ENCODE peak calls at places on chromosomes 16 and 17, in six cellular contexts. X, R, K, T, J and O are unnamed samples.

GRCh38 chr16:25256821-25257503 is 683 bp downstream of the ZKSCAN2 start:
- DNase-seq in R (no peak), X (peak), T (no peak), J (no peak), K (no peak), O (no peak)

GRCh38 chr16:68421076-68421475 is 27.2 kb downstream of the SMPD3 start:
- DNase-seq in K (no peak), X (no peak), J (no peak), R (no peak), T (no peak), O (peak)

GRCh38 chr16:88764913-88765349 is 20.1 kb downstream of the PIEZO1 start:
- DNase-seq in R (no peak), T (no peak), J (no peak), X (no peak), K (peak), O (no peak)

GRCh38 chr17:45382226-45382625 is 50.4 kb downstream of the ARHGAP27 start:
- DNase-seq in K (no peak), T (no peak), X (no peak), J (no peak), R (no peak), O (no peak)

GRCh38 chr17:78995022-78995760 is 14.4 kb downstream of the CANT1 start:
- DNase-seq in K (no peak), T (no peak), J (peak), X (no peak), R (no peak), O (no peak)

GRCh38 chr16:80175011-80175410 is 365.8 kb upstream of the DYNLRB2 start:
- DNase-seq in K (no peak), T (no peak), X (no peak), J (no peak), R (no peak), O (no peak)

GRCh38 chr16:74659041-74659440 is 7.6 kb downstream of the RFWD3 start:
- DNase-seq in R (no peak), T (no peak), J (no peak), K (no peak), X (no peak), O (no peak)

GRCh38 chr16:55846598-55847346 is 13.9 kb upstream of the CES1 start:
- DNase-seq in J (no peak), K (no peak), X (no peak), T (no peak), R (no peak), O (no peak)

GRCh38 chr16:10889880-10890279 is 12.9 kb downstream of the CIITA start:
- DNase-seq in T (no peak), K (no peak), J (no peak), X (no peak), R (no peak), O (no peak)

GRCh38 chr16:2724088-2724676 is 4.2 kb upstream of the PRSS27 start:
- DNase-seq in J (no peak), K (no peak), R (no peak), X (no peak), T (no peak), O (no peak)

GRCh38 chr16:11691235-11691634 is 23.0 kb downstream of the SNN start:
- DNase-seq in R (no peak), J (no peak), T (no peak), X (no peak), K (no peak), O (no peak)

GRCh38 chr16:66379571-66379941 is 13.1 kb downstream of the CDH5 start:
- DNase-seq in X (no peak), J (no peak), T (no peak), R (no peak), K (no peak), O (no peak)

GRCh38 chr17:185445-186138 is 4.1 kb upstream of the DOC2B start:
- DNase-seq in J (no peak), T (no peak), K (no peak), R (no peak), X (no peak), O (no peak)

GRCh38 chr16:69428652-69429051 is 4.2 kb downstream of the CYB5B start:
- DNase-seq in T (no peak), R (no peak), K (no peak), J (no peak), X (no peak), O (no peak)
- TF ChIP-seq CTCF in T (no peak), R (no peak), K (no peak), J (no peak), X (no peak), O (no peak)

GRCh38 chr16:47323241-47323640 is 137.6 kb downstream of the ITFG1 start:
- DNase-seq in X (no peak), T (no peak), J (no peak), R (no peak), K (no peak), O (no peak)
- TF ChIP-seq CTCF in X (no peak), T (no peak), J (no peak), R (no peak), K (no peak), O (no peak)

GRCh38 chr17:3921853-3922319 is 5.6 kb upstream of the P2RX1 start:
- DNase-seq in X (no peak), J (no peak), T (no peak), K (no peak), R (no peak), O (no peak)
- TF ChIP-seq CTCF in X (no peak), J (no peak), T (no peak), K (no peak), R (no peak), O (no peak)

DNA sequence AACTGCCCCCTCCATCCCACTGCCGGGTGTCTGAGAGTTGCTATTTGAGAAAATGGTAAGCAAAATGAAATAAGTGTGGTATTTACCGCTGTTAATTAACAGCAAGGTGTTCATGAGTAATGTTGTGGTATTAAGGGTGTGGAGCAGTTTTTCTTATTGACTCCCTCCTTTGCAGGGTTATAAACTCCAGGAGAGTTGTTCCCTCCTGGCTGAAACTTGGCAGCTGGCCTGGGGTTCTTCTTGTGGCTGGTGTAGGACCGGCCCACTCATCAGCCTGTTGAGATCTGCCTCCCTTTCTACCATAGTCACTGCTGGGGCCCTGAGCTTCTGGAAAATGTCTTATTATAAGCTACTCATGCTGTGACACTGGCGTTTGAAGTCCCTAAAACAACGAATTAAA is 128.6 kb downstream of the SOX9 start:
- DNase-seq in T (no peak), X (no peak), K (no peak), J (peak), R (no peak), O (no peak)
- TF ChIP-seq CTCF in T (no peak), X (no peak), K (no peak), J (no peak), R (no peak), O (no peak)

GRCh38 chr17:58004060-58004459 is 3.0 kb downstream of the SRSF1 start:
- DNase-seq in J (no peak), T (no peak), K (no peak), X (no peak), R (no peak), O (no peak)

GRCh38 chr17:58006924-58007780 is at the start of gene SRSF1:
- DNase-seq in K (peak), J (peak), X (peak), T (peak), R (peak), O (peak)

GRCh38 chr17:58006563-58006923 is 503 bp downstream of the SRSF1 start:
- DNase-seq in T (peak), X (peak), K (peak), R (peak), J (peak), O (peak)

GRCh38 chr17:58005031-58005727 is 1.9 kb downstream of the SRSF1 start:
- DNase-seq in J (no peak), T (no peak), X (no peak), R (no peak), K (no peak), O (no peak)

DNA sequence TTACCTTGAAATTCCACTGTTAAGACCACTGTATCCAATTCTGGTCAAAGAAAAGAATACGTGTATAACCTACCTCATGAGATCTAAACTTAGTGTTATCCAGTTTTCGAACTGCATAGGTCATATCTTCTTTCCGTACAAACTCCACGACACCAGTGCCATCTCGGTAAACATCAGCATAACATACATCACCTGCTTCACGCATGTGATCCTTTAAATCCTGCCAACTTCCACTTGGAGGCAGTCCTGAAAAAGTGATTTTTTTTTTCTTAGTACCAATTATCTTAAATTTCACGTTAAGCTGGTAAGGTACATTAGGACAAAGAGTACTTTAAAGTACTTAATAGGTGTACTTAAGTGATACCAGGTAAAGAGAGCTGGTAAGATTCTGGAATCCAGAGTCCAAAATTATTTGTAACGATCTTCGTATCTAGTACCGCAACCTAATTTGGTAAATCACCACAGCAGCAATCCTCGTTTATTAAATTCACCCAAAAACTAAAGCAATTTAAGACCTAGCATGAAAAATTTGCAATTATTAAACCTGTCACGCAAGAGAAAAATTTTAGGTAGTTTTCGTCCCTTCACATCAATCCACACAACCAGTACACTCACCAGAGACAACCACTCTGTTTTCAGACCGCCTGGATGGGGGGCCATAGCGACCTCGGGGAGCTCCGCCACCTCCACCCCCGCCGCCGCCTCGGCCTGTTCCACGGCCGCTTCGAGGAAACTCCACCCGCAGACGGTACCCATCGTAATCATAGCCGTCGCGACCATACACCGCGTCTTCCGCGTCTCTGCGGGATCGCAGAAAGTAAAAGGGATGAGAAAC is 1.1 kb downstream of the SRSF1 start:
- DNase-seq in T (no peak), K (no peak), R (no peak), X (no peak), J (no peak), O (no peak)
- TF ChIP-seq CTCF in T (no peak), K (no peak), R (no peak), X (no peak), J (no peak), O (peak)

GRCh38 chr17:61642768-61643167 is 51.7 kb upstream of the NACA2 start:
- DNase-seq in X (no peak), J (no peak), K (no peak), T (no peak), R (no peak), O (no peak)
- TF ChIP-seq CTCF in X (no peak), J (no peak), K (no peak), T (no peak), R (no peak), O (no peak)

GRCh38 chr16:84308120-84308519 is 13.4 kb downstream of the WFDC1 start:
- DNase-seq in X (peak), T (peak), K (no peak), R (no peak), J (peak), O (no peak)
- TF ChIP-seq CTCF in X (peak), T (peak), K (peak), R (no peak), J (peak), O (peak)

GRCh38 chr17:39653662-39654331 is 11.4 kb upstream of the TCAP start:
- DNase-seq in J (peak), R (peak), T (no peak), X (peak), K (peak), O (no peak)

GRCh38 chr17:39653316-39653661 is 11.9 kb upstream of the TCAP start:
- DNase-seq in K (no peak), T (no peak), J (no peak), R (no peak), X (no peak), O (no peak)

GRCh38 chr17:39651908-39652634 is 13.1 kb upstream of the TCAP start:
- DNase-seq in X (no peak), T (no peak), K (no peak), R (no peak), J (no peak), O (no peak)

GRCh38 chr17:39655105-39655504 is 10.0 kb upstream of the TCAP start:
- DNase-seq in T (no peak), X (no peak), R (no peak), J (no peak), K (no peak), O (no peak)

DNA sequence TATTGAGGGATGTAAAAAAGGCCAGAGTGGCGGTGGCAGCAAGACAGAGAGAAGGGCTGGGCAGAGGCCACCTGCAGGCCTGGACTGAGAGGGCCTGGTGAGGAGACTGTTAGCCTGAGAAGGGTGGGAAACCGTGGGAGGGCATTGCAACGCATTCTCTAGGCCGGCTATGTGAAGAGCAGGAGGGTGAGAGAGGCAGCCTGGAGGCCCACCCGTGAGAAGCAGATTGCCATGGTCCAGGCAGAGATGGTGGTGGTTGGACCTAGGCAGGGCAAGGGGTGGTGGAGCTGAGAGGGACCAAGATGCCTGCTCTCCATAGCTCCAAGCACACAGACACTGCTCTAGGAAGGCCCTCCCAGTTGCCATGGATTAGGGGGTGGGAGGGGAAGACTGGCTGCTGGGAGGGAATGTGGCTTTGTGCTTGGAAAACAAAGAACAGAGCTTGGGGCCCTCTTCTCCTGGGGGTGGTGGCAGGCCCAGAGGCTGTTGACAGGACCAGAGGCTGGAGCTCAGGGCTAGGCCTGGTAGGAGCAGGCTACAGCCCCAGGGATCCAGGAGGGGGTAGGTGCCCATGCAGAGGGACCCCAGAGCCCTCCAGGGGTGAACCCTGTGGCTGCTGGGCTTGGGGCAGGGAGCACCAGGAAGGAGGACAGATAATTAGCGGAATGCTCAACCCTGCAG is 12.4 kb upstream of the TCAP start:
- DNase-seq in X (no peak), K (no peak), T (no peak), R (no peak), J (no peak), O (no peak)
- TF ChIP-seq CTCF in X (no peak), K (no peak), T (no peak), R (no peak), J (no peak), O (no peak)